ENCODE peak calls at places on chromosomes 12 and 14, in four cellular contexts. H, P, Y and U are unnamed samples.

GRCh38 chr14:35758523-35759129 is 50.5 kb downstream of the RALGAPA1 start:
- DNase-seq in Y (no peak), H (no peak), P (no peak), U (no peak)

GRCh38 chr12:93127582-93128331 is 198.7 kb upstream of the EEA1 start:
- DNase-seq in Y (no peak), P (peak), H (no peak), U (no peak)

GRCh38 chr12:6635375-6635855 is 344 bp downstream of the LPAR5 start:
- DNase-seq in P (no peak), H (no peak), Y (no peak), U (no peak)

GRCh38 chr12:11753151-11753501 is 103.7 kb downstream of the ETV6 start:
- DNase-seq in Y (no peak), P (no peak), H (no peak), U (no peak)

GRCh38 chr14:88695873-88696272 is 96.9 kb downstream of the EML5 start:
- DNase-seq in P (no peak), H (no peak), Y (no peak), U (no peak)

GRCh38 chr12:66602483-66603143 is 76.3 kb downstream of the GRIP1 start:
- DNase-seq in Y (no peak), P (no peak), H (no peak), U (no peak)

GRCh38 chr14:27372771-27373170 is 774.9 kb upstream of the NOVA1 start:
- DNase-seq in H (no peak), P (no peak), Y (no peak), U (no peak)

GRCh38 chr14:34843011-34843554 is 32.1 kb downstream of the BAZ1A start:
- DNase-seq in H (no peak), P (peak), Y (no peak), U (no peak)

GRCh38 chr14:71551291-71551955 is 380.8 kb upstream of the RGS6 start:
- DNase-seq in Y (no peak), P (peak), H (no peak), U (no peak)

GRCh38 chr14:23009939-23010718 is at the start of gene C14orf93:
- DNase-seq in Y (peak), P (no peak), H (no peak), U (peak)

GRCh38 chr12:64609543-64610091 is 678 bp upstream of the RASSF3 start:
- DNase-seq in H (no peak), Y (no peak), P (no peak), U (no peak)

GRCh38 chr12:91767237-91767636 is 378.4 kb downstream of the BTG1 start:
- DNase-seq in H (no peak), Y (no peak), P (no peak), U (no peak)

GRCh38 chr12:20486233-20486632 is 117.9 kb downstream of the PDE3A start:
- DNase-seq in H (peak), Y (no peak), P (no peak), U (no peak)

GRCh38 chr12:92503029-92503931 is 199.5 kb upstream of the PLEKHG7 start:
- DNase-seq in P (no peak), Y (no peak), H (no peak), U (no peak)

GRCh38 chr14:80135305-80136088 is 75.8 kb downstream of the DIO2 start:
- DNase-seq in Y (no peak), H (no peak), P (no peak), U (no peak)

GRCh38 chr12:14214495-14214894 is 151.0 kb upstream of the ATF7IP start:
- DNase-seq in H (no peak), Y (no peak), P (no peak), U (no peak)

GRCh38 chr14:96928779-96929380 is 131.7 kb downstream of the VRK1 start:
- DNase-seq in P (no peak), Y (no peak), H (no peak), U (no peak)

GRCh38 chr12:112380663-112381420 is 1.4 kb downstream of the HECTD4 start:
- DNase-seq in P (no peak), Y (no peak), H (no peak), U (peak)

GRCh38 chr12:108854055-108854452 is 3.3 kb downstream of the SSH1 start:
- DNase-seq in Y (no peak), P (peak), H (no peak), U (no peak)
- TF ChIP-seq CTCF in Y (no peak), P (peak), H (peak), U (no peak)

DNA sequence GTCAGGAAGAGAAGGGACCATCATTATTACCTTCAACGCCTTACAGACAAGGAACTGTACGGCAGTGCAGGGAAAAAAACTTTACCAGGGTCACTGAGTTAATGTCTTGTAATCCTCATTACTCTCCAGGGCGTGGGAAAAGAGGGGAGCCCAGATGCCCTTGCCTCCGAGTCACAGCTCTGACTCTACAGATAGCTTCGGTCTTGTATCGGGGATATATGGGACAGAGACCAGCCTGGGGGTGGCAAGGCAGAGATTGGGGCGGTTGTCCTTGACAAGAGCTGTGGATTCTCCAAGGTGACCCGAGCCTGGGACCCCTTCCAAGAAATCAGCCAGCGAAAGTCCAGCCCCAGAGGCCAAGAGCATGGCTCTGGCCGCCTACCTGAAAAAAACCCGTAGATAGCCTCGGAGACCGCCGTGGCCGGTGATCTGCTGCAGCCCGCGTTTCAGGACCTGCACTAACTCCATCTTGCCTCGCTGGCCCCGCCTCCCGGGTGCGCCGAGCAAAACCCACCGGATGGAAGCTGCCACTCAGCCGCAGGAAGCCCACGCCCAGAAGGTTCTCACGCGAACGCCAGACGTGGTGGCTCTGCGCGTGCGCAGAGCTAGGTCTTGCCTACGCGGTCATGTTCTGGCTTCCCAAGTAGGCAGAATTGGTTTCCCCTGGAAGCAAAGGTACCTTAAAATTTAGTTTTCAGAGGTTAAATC is at the start of gene NDUFA12:
- DNase-seq in P (peak), Y (peak), H (peak), U (peak)
- TF ChIP-seq CTCF in P (no peak), Y (no peak), H (no peak), U (no peak)

DNA sequence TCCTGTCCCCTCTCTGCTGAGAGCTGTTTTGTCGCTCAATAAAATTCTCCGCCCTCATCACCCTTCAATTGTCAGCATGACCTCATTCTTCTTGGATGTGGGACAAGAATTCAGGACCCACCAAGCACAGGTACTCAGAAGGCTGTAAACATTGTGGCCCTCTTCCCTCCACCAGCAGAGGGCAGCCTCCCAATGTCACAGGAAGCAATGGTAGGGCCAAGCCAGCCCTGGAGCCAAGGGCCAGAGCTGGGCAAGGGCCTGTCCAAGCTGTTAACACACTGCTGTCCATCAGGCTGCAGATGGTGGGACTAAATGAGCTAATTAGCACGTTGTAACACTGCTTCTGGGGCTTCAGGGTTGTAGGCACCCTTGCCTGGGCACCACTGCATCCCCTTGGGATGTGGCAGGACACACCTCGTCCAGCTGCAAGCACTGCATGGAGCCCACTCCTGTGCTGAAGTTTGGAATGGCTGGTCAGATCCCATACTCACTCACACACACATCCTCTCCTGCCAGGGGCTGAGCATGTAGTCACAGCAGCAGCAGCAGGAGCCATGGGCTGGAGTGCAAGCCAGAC is 62.7 kb upstream of the HECTD1 start:
- DNase-seq in H (no peak), P (no peak), Y (no peak), U (no peak)
- TF ChIP-seq CTCF in H (peak), P (no peak), Y (no peak), U (no peak)

DNA sequence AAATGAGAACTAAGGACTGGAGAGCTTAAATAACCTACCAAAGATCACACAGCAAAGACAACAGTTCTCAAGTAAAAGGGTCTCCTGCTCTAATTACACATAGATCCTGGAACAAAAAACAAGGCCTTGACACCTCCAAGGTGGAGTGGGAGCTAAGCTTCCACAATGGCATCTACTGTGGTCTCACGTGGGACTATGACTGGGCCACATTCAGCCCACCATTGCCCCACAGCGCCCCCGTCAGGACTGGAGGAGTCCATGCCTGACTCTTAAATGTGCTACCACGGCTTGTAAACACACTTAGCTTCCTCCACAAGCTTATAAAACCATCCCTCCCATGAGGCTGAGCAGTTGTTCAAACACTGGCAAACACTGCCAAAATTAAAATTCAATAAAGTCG is 88.5 kb downstream of the GCH1 start:
- DNase-seq in H (no peak), Y (no peak), P (no peak), U (no peak)
- TF ChIP-seq CTCF in H (peak), Y (peak), P (peak), U (peak)

GRCh38 chr12:124185970-124186686 is 108.8 kb upstream of the RFLNA start:
- DNase-seq in P (no peak), H (no peak), Y (no peak), U (no peak)
- TF ChIP-seq CTCF in P (no peak), H (no peak), Y (no peak), U (no peak)